ENCODE peak calls at places on chromosomes 6 and 20, in four cellular contexts. B is epithelial cell of esophagus, W is HFF-Myc, D is lung. X is an unnamed sample.

GRCh38 chr6:21595265-21595950 is 1.9 kb downstream of the SOX4 start:
- DNase-seq in B (peak), W (no peak), D (peak), X (peak)

GRCh38 chr6:130697661-130698535 is 129.3 kb upstream of the SMLR1 start:
- DNase-seq in B (peak), W (peak), D (no peak), X (peak)

GRCh38 chr20:2521369-2522305 is 12.9 kb upstream of the ZNF343 start:
- DNase-seq in B (peak), W (no peak), D (no peak), X (peak)

GRCh38 chr6:42304313-42304712 is 86.7 kb upstream of the MRPS10 start:
- DNase-seq in B (no peak), W (no peak), D (no peak), X (no peak)

GRCh38 chr20:1304711-1305515 is 24.0 kb downstream of the SDCBP2 start:
- DNase-seq in B (no peak), W (no peak), D (no peak), X (no peak)

GRCh38 chr6:36336779-36337194 is at the start of gene BNIP5:
- DNase-seq in B (no peak), W (no peak), D (no peak), X (no peak)

GRCh38 chr6:13743736-13744127 is 32.1 kb upstream of the RANBP9 start:
- DNase-seq in B (no peak), W (no peak), D (no peak), X (no peak)

GRCh38 chr6:13419422-13419821 is 68.0 kb downstream of the GFOD1 start:
- DNase-seq in B (no peak), W (no peak), D (no peak), X (no peak)

GRCh38 chr6:106972500-106972899 is 2.0 kb downstream of the CD24 start:
- DNase-seq in B (peak), W (no peak), D (no peak), X (peak)

GRCh38 chr20:4053516-4053919 is 38.2 kb upstream of the RNF24 start:
- DNase-seq in B (peak), W (no peak), D (no peak), X (peak)

GRCh38 chr6:128244751-128245405 is 275.5 kb downstream of the PTPRK start:
- DNase-seq in B (peak), W (no peak), D (no peak), X (peak)

GRCh38 chr20:62980380-62980960 is 26.3 kb downstream of the BHLHE23 start:
- DNase-seq in B (no peak), W (peak), D (no peak), X (no peak)

DNA sequence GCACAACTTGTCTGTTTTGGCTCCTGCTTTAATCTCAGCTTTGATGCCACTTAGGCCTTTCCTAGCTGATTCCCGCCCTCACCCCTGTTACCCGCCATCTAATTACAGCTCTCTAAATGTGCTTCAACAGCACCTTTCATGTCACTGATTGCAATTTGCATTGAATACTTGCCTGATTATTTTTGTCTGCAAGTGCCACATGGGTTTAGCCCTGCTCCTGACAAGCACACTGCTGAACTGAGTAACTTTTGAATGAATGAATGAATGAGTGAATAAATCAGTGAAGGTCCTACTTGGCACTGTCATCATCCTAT is 591 bp upstream of the DCBLD1 start:
- DNase-seq in B (no peak), W (no peak), D (no peak), X (no peak)
- H3K4me3 ChIP-seq in B (peak), W (peak), D (no peak), X (peak)

GRCh38 chr6:157762636-157763035 is 60.4 kb upstream of the SNX9 start:
- DNase-seq in B (no peak), W (no peak), D (no peak), X (no peak)
- TF ChIP-seq CTCF in B (no peak), W (peak), D (no peak), X (peak)

DNA sequence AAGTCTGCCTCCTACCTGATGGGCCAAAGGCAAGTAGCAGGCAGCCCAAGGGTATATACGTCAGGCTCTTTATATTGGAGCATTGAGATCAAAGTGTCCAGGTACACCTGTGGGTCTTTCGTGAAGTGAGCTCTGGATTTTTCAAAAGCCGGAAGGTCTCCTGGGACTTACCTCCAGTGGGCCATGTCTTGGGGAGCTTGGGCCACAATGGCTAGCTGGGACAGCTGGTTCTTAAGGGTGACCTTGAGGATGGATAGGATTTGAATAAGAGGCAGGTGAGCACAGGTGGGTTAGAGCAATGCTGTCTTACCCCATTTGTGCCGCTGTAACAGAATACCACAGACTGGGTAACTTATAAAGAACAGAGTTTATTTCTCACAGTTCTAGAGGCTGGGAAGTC is 153.4 kb downstream of the CDC5L start:
- DNase-seq in B (no peak), W (no peak), D (no peak), X (no peak)
- H3K4me3 ChIP-seq in B (no peak), W (no peak), D (no peak), X (no peak)

DNA sequence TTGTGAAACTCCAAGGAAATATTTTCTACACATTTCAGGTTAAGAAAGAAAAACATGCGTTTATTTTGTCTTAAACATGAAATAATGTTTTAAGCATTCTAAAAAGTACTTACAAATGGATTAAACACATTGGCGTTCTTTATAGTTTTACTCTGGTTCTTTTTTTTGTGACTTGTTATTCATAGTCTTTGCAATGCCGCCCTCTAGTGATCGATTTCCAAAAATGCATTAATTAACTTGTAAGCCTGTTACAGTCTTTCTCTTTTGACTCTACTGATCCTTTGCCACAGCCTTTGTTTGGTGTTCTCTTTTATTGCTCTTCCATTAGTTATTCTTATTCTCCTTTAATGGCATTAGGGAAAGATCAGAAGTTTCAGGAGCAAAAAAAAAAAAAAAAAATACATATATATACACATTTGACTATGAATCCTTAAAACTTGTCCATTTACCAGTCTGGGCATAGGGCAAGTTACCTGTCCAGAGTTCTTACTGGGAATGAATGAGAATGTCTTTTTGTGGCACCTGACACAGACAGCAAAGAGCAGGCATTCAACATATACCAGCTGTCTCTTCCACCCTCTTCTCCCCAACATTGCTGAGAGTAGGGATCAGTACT is 59.9 kb downstream of the MACROD2 start:
- DNase-seq in B (peak), W (peak), D (no peak), X (peak)
- TF ChIP-seq CTCF in B (peak), W (peak), D (peak), X (peak)

GRCh38 chr6:27126815-27127537 is 120.5 kb upstream of the PRSS16 start:
- DNase-seq in B (peak), W (peak), D (peak), X (peak)
- H3K4me3 ChIP-seq in B (no peak), W (peak), D (no peak), X (peak)

DNA sequence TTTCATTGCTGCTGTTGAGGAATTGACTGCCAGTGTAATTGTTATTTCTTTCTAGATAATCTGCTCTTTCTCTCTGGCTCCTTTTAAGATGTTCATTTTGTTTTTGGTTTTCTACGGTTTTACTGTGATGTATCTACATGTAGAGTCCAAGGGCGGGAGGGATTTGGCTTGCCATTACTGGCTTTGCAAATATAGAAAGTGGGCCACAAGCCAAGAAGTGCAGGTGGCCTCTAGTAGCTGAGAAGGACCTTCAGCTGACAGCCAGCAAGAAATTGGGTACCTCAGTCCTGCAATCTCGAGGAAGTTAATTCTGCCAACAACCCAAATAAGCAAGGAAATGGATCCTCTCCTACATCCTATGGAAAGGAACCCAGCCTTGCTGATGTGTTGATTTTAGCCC is 42.8 kb upstream of the GLP1R start:
- DNase-seq in B (no peak), W (no peak), D (no peak), X (no peak)
- TF ChIP-seq CTCF in B (no peak), W (no peak), D (no peak), X (no peak)

GRCh38 chr6:155315516-155315871 is 1.2 kb upstream of the TFB1M start:
- DNase-seq in B (peak), W (no peak), D (no peak), X (no peak)
- H3K4me3 ChIP-seq in B (peak), W (peak), D (no peak), X (peak)